ENCODE peak calls at places on chromosomes 6 and 20, in six cellular contexts. B is thoracic aorta, U is right lobe of liver, Y is tibial artery, M is Peyer's patch, H is fibroblast of lung. D is an unnamed sample. For H3K36me3, the result is how much of the 10 kb centered on the place peaks cover.

GRCh38 chr6:11229267-11230043 is 3.0 kb downstream of the NEDD9 start:
- DNase-seq in U (no peak), B (no peak), M (no peak), Y (no peak), H (peak), D (no peak)

GRCh38 chr6:155561262-155561970 is 105.8 kb upstream of the NOX3 start:
- DNase-seq in M (no peak), Y (no peak), U (no peak), B (no peak), H (peak), D (no peak)

GRCh38 chr6:93940381-93940780 is 521.0 kb upstream of the EPHA7 start:
- DNase-seq in U (no peak), M (no peak), B (no peak), H (no peak), Y (no peak), D (no peak)

GRCh38 chr6:78942451-78942850 is 75.1 kb downstream of the IRAK1BP1 start:
- DNase-seq in B (no peak), M (no peak), H (peak), Y (no peak), U (no peak), D (no peak)

GRCh38 chr20:63635431-63636141 is 8.7 kb upstream of the GMEB2 start:
- DNase-seq in B (no peak), H (no peak), M (no peak), U (no peak), Y (no peak), D (peak)

GRCh38 chr6:111199935-111200822 is 112.9 kb downstream of the SLC16A10 start:
- DNase-seq in U (peak), Y (no peak), M (no peak), B (no peak), H (no peak), D (no peak)

GRCh38 chr6:169667716-169668115 is 34.1 kb downstream of the WDR27 start:
- DNase-seq in M (no peak), H (no peak), Y (no peak), U (peak), B (no peak), D (no peak)

GRCh38 chr6:125859691-125860210 is 69.0 kb downstream of the NCOA7 start:
- DNase-seq in B (no peak), Y (no peak), H (no peak), M (no peak), U (no peak), D (no peak)

GRCh38 chr6:20024316-20024673 is 187.1 kb downstream of the ID4 start:
- DNase-seq in M (no peak), B (no peak), H (no peak), U (no peak), Y (no peak), D (no peak)

GRCh38 chr6:158764941-158765340 is 54.2 kb downstream of the EZR start:
- DNase-seq in M (no peak), B (no peak), U (no peak), Y (no peak), H (no peak), D (no peak)

GRCh38 chr6:501891-502601 is 110.5 kb downstream of the IRF4 start:
- DNase-seq in H (no peak), B (no peak), U (no peak), M (no peak), Y (no peak), D (no peak)

GRCh38 chr6:166620478-166621113 is 6.5 kb downstream of the RPS6KA2 start:
- DNase-seq in H (peak), B (no peak), U (no peak), M (no peak), Y (no peak), D (no peak)

GRCh38 chr6:157089851-157090250 is 233.5 kb downstream of the TMEM242 start:
- DNase-seq in B (no peak), M (no peak), U (no peak), Y (no peak), H (no peak), D (no peak)

GRCh38 chr6:44478158-44478557 is 90.7 kb downstream of the CDC5L start:
- DNase-seq in M (no peak), U (no peak), Y (no peak), B (no peak), H (no peak), D (no peak)

GRCh38 chr6:121382467-121383121 is 48.3 kb upstream of the TBC1D32 start:
- DNase-seq in H (no peak), M (peak), Y (no peak), B (no peak), U (no peak), D (no peak)

GRCh38 chr6:159852877-159853276 is 37.9 kb upstream of the MAS1 start:
- DNase-seq in M (no peak), Y (no peak), B (no peak), H (no peak), U (no peak), D (no peak)

GRCh38 chr20:9576695-9577094 is 62.3 kb downstream of the LAMP5 start:
- DNase-seq in Y (no peak), M (no peak), B (no peak), H (no peak), U (no peak), D (no peak)

GRCh38 chr20:9582137-9582536 is 67.7 kb downstream of the LAMP5 start:
- DNase-seq in H (no peak), Y (no peak), B (no peak), M (no peak), U (no peak), D (no peak)

GRCh38 chr20:9583151-9583550 is 68.8 kb downstream of the LAMP5 start:
- DNase-seq in H (no peak), Y (no peak), B (no peak), U (no peak), M (no peak), D (no peak)

GRCh38 chr20:9578584-9578983 is 64.2 kb downstream of the LAMP5 start:
- DNase-seq in B (no peak), M (no peak), U (no peak), H (peak), Y (no peak), D (no peak)

GRCh38 chr20:9581509-9581908 is 67.1 kb downstream of the LAMP5 start:
- DNase-seq in Y (no peak), B (no peak), U (no peak), M (no peak), H (no peak), D (no peak)
- TF ChIP-seq CTCF in Y (no peak), B (no peak), U (no peak), M (no peak), H (no peak), D (no peak)

DNA sequence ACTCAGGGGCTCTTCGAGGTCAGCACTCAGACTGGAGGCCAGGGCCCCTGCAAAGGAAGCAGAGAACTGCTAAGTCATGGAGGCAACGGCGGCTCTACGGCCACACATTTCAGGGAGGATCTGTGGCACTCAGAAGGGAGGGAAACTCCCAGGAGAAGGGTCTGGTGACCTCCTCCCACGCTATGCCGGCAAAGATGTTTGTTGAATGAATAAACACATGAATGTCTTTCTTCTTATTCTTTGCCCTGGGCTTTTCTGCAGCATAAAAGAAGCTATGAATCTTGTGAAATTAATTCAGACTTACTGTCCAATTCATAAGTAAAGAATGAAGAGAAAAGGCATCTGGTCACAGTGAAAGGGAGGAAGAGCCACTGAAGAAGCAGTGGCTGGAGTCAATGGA is 25.3 kb downstream of the INSM1 start:
- DNase-seq in M (no peak), U (no peak), H (peak), B (no peak), Y (no peak), D (no peak)
- H3K36me3 ChIP-seq in M (under half), U (under half), H (under half), B (under half), Y (half or more), D (under half)

DNA sequence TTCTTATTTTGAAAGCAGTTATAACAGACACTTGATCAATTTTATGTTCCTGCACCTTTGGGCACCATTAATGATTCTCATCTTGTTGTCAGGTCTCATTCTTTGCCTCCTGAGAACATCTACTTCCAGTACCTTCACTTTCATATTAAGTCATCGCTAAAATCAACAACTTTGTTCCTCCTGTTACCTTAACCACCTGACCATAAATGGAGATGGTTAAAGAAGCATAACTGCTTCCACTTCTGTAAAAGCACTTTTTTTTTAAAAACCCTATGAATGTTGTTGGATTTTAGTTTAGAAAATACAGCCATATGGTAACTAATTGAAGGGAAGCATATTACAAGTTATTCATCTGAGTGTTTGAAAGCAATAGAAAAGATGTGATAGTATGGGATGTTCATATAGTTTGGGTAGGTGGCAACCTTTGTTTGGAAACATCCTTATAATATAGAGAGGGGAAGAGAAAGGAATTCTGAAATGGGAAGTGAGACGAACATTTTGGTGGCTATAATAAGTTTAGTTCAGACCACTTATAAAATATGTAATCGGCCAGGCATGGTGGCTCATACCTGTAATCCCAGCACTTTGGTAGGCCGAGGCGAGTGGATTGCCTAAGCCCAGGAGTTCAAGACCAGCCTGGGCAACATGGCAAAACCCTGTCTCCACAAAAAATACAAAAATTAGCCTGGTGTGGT is 53.9 kb downstream of the AFG1L start:
- DNase-seq in U (no peak), M (no peak), Y (no peak), H (no peak), B (no peak), D (no peak)
- H3K4me3 ChIP-seq in U (no peak), M (no peak), Y (no peak), H (no peak), B (no peak), D (no peak)

GRCh38 chr6:138278326-138278725 is 60.0 kb upstream of the PBOV1 start:
- DNase-seq in B (no peak), H (peak), Y (no peak), U (no peak), M (no peak), D (no peak)
- TF ChIP-seq CTCF in B (no peak), H (peak), Y (no peak), U (peak), M (no peak), D (no peak)

GRCh38 chr20:62170536-62170935 is 12.3 kb upstream of the MTG2 start:
- DNase-seq in B (no peak), Y (no peak), U (peak), M (no peak), H (no peak), D (no peak)
- H3K36me3 ChIP-seq in B (under half), Y (half or more), U (under half), M (under half), H (under half), D (under half)

GRCh38 chr6:16669227-16669626 is 92.0 kb downstream of the ATXN1 start:
- DNase-seq in B (no peak), U (no peak), H (peak), M (no peak), Y (no peak), D (no peak)

GRCh38 chr6:16670617-16671051 is 90.6 kb downstream of the ATXN1 start:
- DNase-seq in Y (no peak), H (no peak), B (no peak), U (no peak), M (no peak), D (no peak)

GRCh38 chr6:16667509-16667908 is 93.8 kb downstream of the ATXN1 start:
- DNase-seq in B (no peak), M (no peak), H (no peak), U (no peak), Y (no peak), D (no peak)

GRCh38 chr6:16671302-16672289 is 89.7 kb downstream of the ATXN1 start:
- DNase-seq in M (no peak), Y (no peak), H (no peak), B (no peak), U (no peak), D (no peak)

DNA sequence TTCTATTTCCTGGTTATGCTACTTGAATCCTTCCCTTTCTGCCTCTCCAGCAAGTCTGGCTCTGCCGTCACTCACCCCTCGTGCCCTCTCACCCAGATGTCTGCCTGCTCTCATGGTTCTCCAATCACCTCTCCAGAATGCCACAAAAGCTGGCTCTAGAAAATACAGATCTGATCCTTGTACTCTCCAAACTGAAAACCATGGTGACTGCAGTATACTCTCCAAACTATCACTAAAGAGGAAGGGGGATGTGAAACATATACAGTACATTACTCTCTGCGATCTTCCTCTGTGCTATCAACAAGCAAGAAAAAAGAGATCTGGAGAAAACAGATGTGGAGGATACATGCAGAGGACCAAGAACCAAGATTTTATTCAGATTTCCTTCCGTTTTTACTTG is 91.1 kb downstream of the ATXN1 start:
- DNase-seq in U (no peak), B (no peak), H (no peak), Y (no peak), M (no peak), D (peak)
- H3K4me3 ChIP-seq in U (no peak), B (no peak), H (no peak), Y (no peak), M (no peak), D (no peak)

DNA sequence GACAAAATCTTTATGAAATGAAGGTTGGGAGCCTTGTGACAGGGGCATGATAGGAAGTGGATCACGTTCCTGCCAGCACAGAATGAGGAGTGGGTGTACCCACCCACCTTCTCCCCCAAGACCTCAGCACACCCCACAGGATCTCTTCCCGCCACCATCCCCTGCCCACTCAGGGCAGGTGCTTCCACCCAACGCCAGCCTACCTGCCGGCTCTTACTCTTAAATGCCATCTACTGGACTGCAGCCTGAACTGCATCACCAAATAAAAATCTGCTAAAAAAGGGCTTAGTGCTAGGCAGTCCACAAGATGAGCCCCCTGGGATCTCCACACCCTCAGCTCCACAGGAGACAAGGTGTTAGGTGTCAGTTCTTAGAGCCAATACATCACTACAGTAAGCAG is 20.6 kb downstream of the DTNBP1 start:
- DNase-seq in M (no peak), U (no peak), B (no peak), H (no peak), Y (no peak), D (no peak)
- TF ChIP-seq CTCF in M (no peak), U (peak), B (no peak), H (no peak), Y (no peak), D (no peak)

GRCh38 chr6:75262716-75263463 is 19.3 kb upstream of the COX7A2 start:
- DNase-seq in U (no peak), Y (no peak), M (no peak), B (no peak), H (peak), D (no peak)
- H3K36me3 ChIP-seq in U (half or more), Y (half or more), M (under half), B (under half), H (under half), D (under half)

GRCh38 chr6:107641500-107641931 is 151.6 kb downstream of the SOBP start:
- DNase-seq in U (peak), M (no peak), B (no peak), Y (no peak), H (no peak), D (peak)
- H3K4me3 ChIP-seq in U (no peak), M (no peak), B (peak), Y (no peak), H (no peak), D (no peak)

GRCh38 chr20:17439897-17440296 is 91.3 kb downstream of the BFSP1 start:
- DNase-seq in Y (no peak), M (no peak), B (no peak), U (no peak), H (no peak), D (no peak)

GRCh38 chr20:17441745-17442144 is 89.4 kb downstream of the BFSP1 start:
- DNase-seq in B (no peak), M (no peak), U (no peak), Y (no peak), H (no peak), D (no peak)

GRCh38 chr20:17444091-17444490 is 87.1 kb downstream of the BFSP1 start:
- DNase-seq in U (no peak), Y (no peak), B (no peak), M (no peak), H (no peak), D (no peak)

GRCh38 chr20:17443326-17443858 is 87.8 kb downstream of the BFSP1 start:
- DNase-seq in M (no peak), B (no peak), Y (no peak), U (no peak), H (no peak), D (no peak)

DNA sequence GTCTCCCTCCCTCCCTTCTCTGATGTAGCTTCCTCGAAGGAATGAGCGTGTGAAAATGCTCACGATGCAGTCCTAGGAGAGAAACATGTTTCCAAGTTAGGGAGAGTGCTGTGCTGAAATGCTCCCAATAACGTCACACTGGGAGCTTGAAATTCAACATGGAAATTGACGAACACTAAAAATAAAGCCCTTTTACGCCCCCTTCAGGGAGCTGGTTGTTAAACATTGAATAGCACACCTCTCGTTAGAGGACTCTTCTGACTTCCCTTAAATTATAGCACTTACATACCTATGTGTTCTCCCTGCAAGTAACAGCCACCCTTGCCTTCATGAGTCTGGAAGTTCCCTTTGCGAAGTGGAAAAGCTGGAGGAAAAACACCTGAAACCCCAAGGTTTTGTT is 88.6 kb downstream of the BFSP1 start:
- DNase-seq in U (no peak), B (no peak), Y (no peak), M (no peak), H (no peak), D (no peak)
- TF ChIP-seq CTCF in U (no peak), B (no peak), Y (no peak), M (no peak), H (no peak), D (no peak)